ENCODE peak calls at places on chromosomes 16 and 17, in nine cellular contexts. One of them, this sample, is unnamed.

GRCh38 chr16:64975821-64976220 is 146.0 kb downstream of the CDH11 start:
- DNase-seq in EL: no peak
- DNase-seq in Panc1: no peak
- DNase-seq in T-cell: no peak
- DNase-seq in NCI-H1105: no peak
- DNase-seq in lower leg skin: no peak
- DNase-seq in activated naive CD4-positive, alpha-beta T cell treated with anti-CD3 and anti-CD28 coated beads for 36 hours: no peak
- DNase-seq in AG09309: no peak
- DNase-seq in mesenteric fat pad: no peak
- DNase-seq in this sample: no peak

GRCh38 chr17:6137716-6138502 is 67.7 kb downstream of the WSCD1 start:
- DNase-seq in EL: no peak
- DNase-seq in Panc1: no peak
- DNase-seq in T-cell: no peak
- DNase-seq in NCI-H1105: no peak
- DNase-seq in lower leg skin: no peak
- DNase-seq in activated naive CD4-positive, alpha-beta T cell treated with anti-CD3 and anti-CD28 coated beads for 36 hours: no peak
- DNase-seq in AG09309: no peak
- DNase-seq in mesenteric fat pad: no peak
- DNase-seq in this sample: no peak

GRCh38 chr16:49671325-49671724 is 184.6 kb downstream of the ZNF423 start:
- DNase-seq in EL: no peak
- DNase-seq in Panc1: no peak
- DNase-seq in T-cell: no peak
- DNase-seq in NCI-H1105: no peak
- DNase-seq in lower leg skin: no peak
- DNase-seq in activated naive CD4-positive, alpha-beta T cell treated with anti-CD3 and anti-CD28 coated beads for 36 hours: no peak
- DNase-seq in AG09309: no peak
- DNase-seq in mesenteric fat pad: no peak
- DNase-seq in this sample: no peak

GRCh38 chr17:9174779-9175574 is 153.7 kb downstream of the NTN1 start:
- DNase-seq in EL: no peak
- DNase-seq in Panc1: no peak
- DNase-seq in T-cell: no peak
- DNase-seq in NCI-H1105: no peak
- DNase-seq in lower leg skin: no peak
- DNase-seq in activated naive CD4-positive, alpha-beta T cell treated with anti-CD3 and anti-CD28 coated beads for 36 hours: no peak
- DNase-seq in AG09309: no peak
- DNase-seq in mesenteric fat pad: no peak
- DNase-seq in this sample: peak; percentile 64

GRCh38 chr16:4194661-4195060 is 47.2 kb downstream of the SRL start:
- DNase-seq in EL: no peak
- DNase-seq in Panc1: no peak
- DNase-seq in T-cell: no peak
- DNase-seq in NCI-H1105: no peak
- DNase-seq in lower leg skin: no peak
- DNase-seq in activated naive CD4-positive, alpha-beta T cell treated with anti-CD3 and anti-CD28 coated beads for 36 hours: no peak
- DNase-seq in AG09309: no peak
- DNase-seq in mesenteric fat pad: no peak
- DNase-seq in this sample: no peak

GRCh38 chr16:67395458-67396158 is 2.3 kb upstream of the TPPP3 start:
- DNase-seq in EL: peak; percentile 43
- DNase-seq in Panc1: no peak
- DNase-seq in T-cell: no peak
- DNase-seq in NCI-H1105: peak; percentile 68
- DNase-seq in lower leg skin: peak; percentile 85
- DNase-seq in activated naive CD4-positive, alpha-beta T cell treated with anti-CD3 and anti-CD28 coated beads for 36 hours: no peak
- DNase-seq in AG09309: no peak
- DNase-seq in mesenteric fat pad: no peak
- DNase-seq in this sample: no peak

GRCh38 chr17:76076765-76077581 is 2.0 kb upstream of the ZACN start:
- DNase-seq in EL: no peak
- DNase-seq in Panc1: no peak
- DNase-seq in T-cell: peak; percentile 59
- DNase-seq in NCI-H1105: no peak
- DNase-seq in lower leg skin: no peak
- DNase-seq in activated naive CD4-positive, alpha-beta T cell treated with anti-CD3 and anti-CD28 coated beads for 36 hours: peak; percentile 72
- DNase-seq in AG09309: no peak
- DNase-seq in mesenteric fat pad: no peak
- DNase-seq in this sample: no peak

GRCh38 chr17:17028059-17028877 is 14.0 kb upstream of the MPRIP start:
- DNase-seq in EL: peak; percentile 91
- DNase-seq in Panc1: no peak
- DNase-seq in T-cell: no peak
- DNase-seq in NCI-H1105: no peak
- DNase-seq in lower leg skin: peak; percentile 94
- DNase-seq in activated naive CD4-positive, alpha-beta T cell treated with anti-CD3 and anti-CD28 coated beads for 36 hours: no peak
- DNase-seq in AG09309: no peak
- DNase-seq in mesenteric fat pad: no peak
- DNase-seq in this sample: peak; percentile 84

GRCh38 chr17:74599531-74599939 is 7.5 kb upstream of the CD300LD start:
- DNase-seq in EL: no peak
- DNase-seq in Panc1: no peak
- DNase-seq in T-cell: no peak
- DNase-seq in NCI-H1105: no peak
- DNase-seq in lower leg skin: no peak
- DNase-seq in activated naive CD4-positive, alpha-beta T cell treated with anti-CD3 and anti-CD28 coated beads for 36 hours: no peak
- DNase-seq in AG09309: no peak
- DNase-seq in mesenteric fat pad: no peak
- DNase-seq in this sample: peak; percentile 63

GRCh38 chr16:57266531-57267268 is 17.8 kb downstream of the PLLP start:
- DNase-seq in EL: no peak
- DNase-seq in Panc1: no peak
- DNase-seq in T-cell: peak; percentile 49
- DNase-seq in NCI-H1105: no peak
- DNase-seq in lower leg skin: no peak
- DNase-seq in activated naive CD4-positive, alpha-beta T cell treated with anti-CD3 and anti-CD28 coated beads for 36 hours: peak; percentile 64
- DNase-seq in AG09309: no peak
- DNase-seq in mesenteric fat pad: no peak
- DNase-seq in this sample: no peak

GRCh38 chr16:28866454-28866804 is 2.8 kb downstream of the SH2B1 start:
- DNase-seq in EL: no peak
- DNase-seq in Panc1: no peak
- DNase-seq in T-cell: no peak
- DNase-seq in NCI-H1105: no peak
- DNase-seq in lower leg skin: no peak
- DNase-seq in activated naive CD4-positive, alpha-beta T cell treated with anti-CD3 and anti-CD28 coated beads for 36 hours: no peak
- DNase-seq in AG09309: no peak
- DNase-seq in mesenteric fat pad: no peak
- DNase-seq in this sample: no peak

GRCh38 chr17:79114455-79115301 is 40.1 kb downstream of the ENGASE start:
- DNase-seq in EL: no peak
- DNase-seq in Panc1: no peak
- DNase-seq in T-cell: no peak
- DNase-seq in NCI-H1105: peak; percentile 97
- DNase-seq in lower leg skin: no peak
- DNase-seq in activated naive CD4-positive, alpha-beta T cell treated with anti-CD3 and anti-CD28 coated beads for 36 hours: no peak
- DNase-seq in AG09309: no peak
- DNase-seq in mesenteric fat pad: no peak
- DNase-seq in this sample: peak; percentile 80

GRCh38 chr17:40345161-40346034 is 19.1 kb downstream of the GJD3 start:
- DNase-seq in EL: peak; percentile 82
- DNase-seq in Panc1: no peak
- DNase-seq in T-cell: no peak
- DNase-seq in NCI-H1105: no peak
- DNase-seq in lower leg skin: peak; percentile 94
- DNase-seq in activated naive CD4-positive, alpha-beta T cell treated with anti-CD3 and anti-CD28 coated beads for 36 hours: no peak
- DNase-seq in AG09309: no peak
- DNase-seq in mesenteric fat pad: no peak
- DNase-seq in this sample: peak; percentile 87

GRCh38 chr17:43563262-43564079 is 17.3 kb upstream of the ETV4 start:
- DNase-seq in EL: no peak
- DNase-seq in Panc1: no peak
- DNase-seq in T-cell: no peak
- DNase-seq in NCI-H1105: no peak
- DNase-seq in lower leg skin: no peak
- DNase-seq in activated naive CD4-positive, alpha-beta T cell treated with anti-CD3 and anti-CD28 coated beads for 36 hours: no peak
- DNase-seq in AG09309: no peak
- DNase-seq in mesenteric fat pad: no peak
- DNase-seq in this sample: no peak

GRCh38 chr17:4087911-4088693 is 54.7 kb downstream of the ZZEF1 start:
- DNase-seq in EL: peak; percentile 47
- DNase-seq in Panc1: peak; percentile 45
- DNase-seq in T-cell: no peak
- DNase-seq in NCI-H1105: no peak
- DNase-seq in lower leg skin: no peak
- DNase-seq in activated naive CD4-positive, alpha-beta T cell treated with anti-CD3 and anti-CD28 coated beads for 36 hours: no peak
- DNase-seq in AG09309: no peak
- DNase-seq in mesenteric fat pad: no peak
- DNase-seq in this sample: no peak

GRCh38 chr17:51860934-51861561 is 297.5 kb downstream of the CA10 start:
- DNase-seq in EL: peak; percentile 28
- DNase-seq in Panc1: no peak
- DNase-seq in T-cell: no peak
- DNase-seq in NCI-H1105: no peak
- DNase-seq in lower leg skin: no peak
- DNase-seq in activated naive CD4-positive, alpha-beta T cell treated with anti-CD3 and anti-CD28 coated beads for 36 hours: peak; percentile 38
- DNase-seq in AG09309: no peak
- DNase-seq in mesenteric fat pad: no peak
- DNase-seq in this sample: no peak

GRCh38 chr16:65700599-65700998 is 578.7 kb upstream of the CDH11 start:
- DNase-seq in EL: peak; percentile 5
- DNase-seq in Panc1: no peak
- DNase-seq in T-cell: no peak
- DNase-seq in NCI-H1105: no peak
- DNase-seq in lower leg skin: no peak
- DNase-seq in activated naive CD4-positive, alpha-beta T cell treated with anti-CD3 and anti-CD28 coated beads for 36 hours: no peak
- DNase-seq in AG09309: peak; percentile 10
- DNase-seq in mesenteric fat pad: no peak
- DNase-seq in this sample: no peak

GRCh38 chr17:17993366-17993765 is 20.7 kb downstream of the DRC3 start:
- DNase-seq in EL: peak; percentile 25
- DNase-seq in Panc1: no peak
- DNase-seq in T-cell: no peak
- DNase-seq in NCI-H1105: no peak
- DNase-seq in lower leg skin: no peak
- DNase-seq in activated naive CD4-positive, alpha-beta T cell treated with anti-CD3 and anti-CD28 coated beads for 36 hours: no peak
- DNase-seq in AG09309: no peak
- DNase-seq in mesenteric fat pad: no peak
- DNase-seq in this sample: no peak

GRCh38 chr16:82507271-82507670 is 119.5 kb upstream of the CDH13 start:
- DNase-seq in EL: no peak
- DNase-seq in Panc1: no peak
- DNase-seq in T-cell: no peak
- DNase-seq in NCI-H1105: no peak
- DNase-seq in lower leg skin: no peak
- DNase-seq in activated naive CD4-positive, alpha-beta T cell treated with anti-CD3 and anti-CD28 coated beads for 36 hours: no peak
- DNase-seq in AG09309: no peak
- DNase-seq in mesenteric fat pad: no peak
- DNase-seq in this sample: no peak

GRCh38 chr17:48472485-48473281 is 42.7 kb upstream of the SKAP1 start:
- DNase-seq in EL: peak; percentile 91
- DNase-seq in Panc1: no peak
- DNase-seq in T-cell: no peak
- DNase-seq in NCI-H1105: peak; percentile 72
- DNase-seq in lower leg skin: no peak
- DNase-seq in activated naive CD4-positive, alpha-beta T cell treated with anti-CD3 and anti-CD28 coated beads for 36 hours: no peak
- DNase-seq in AG09309: no peak
- DNase-seq in mesenteric fat pad: no peak
- DNase-seq in this sample: no peak

This sample was measured in Right ventricle myocardium superior.